ENCODE peak calls at places on chromosome 12, in six cellular contexts. F is lung microvascular endothelial cell; L is GM23338; E is effector memory CD4-positive, alpha-beta T cell; W is T-helper 1 cell; A is fibroblast of mammary gland. K is an unnamed sample.
A peak's percentile ranks its signal among the peaks of the same experiment; 100 is the strongest.

GRCh38 chr12:101209319-101210302 is at the start of gene SLC5A8:
- DNase-seq in E (no peak), F (peak; percentile 11), L (peak; percentile 75), W (no peak), A (no peak), K (no peak)

GRCh38 chr12:13571035-13571434 is 374.5 kb downstream of the EMP1 start:
- DNase-seq in W (no peak), E (no peak), F (no peak), L (no peak), A (no peak), K (no peak)

GRCh38 chr12:1083888-1084262 is 92.9 kb downstream of the ERC1 start:
- DNase-seq in F (peak; percentile 80), A (peak; percentile 79), W (no peak), E (no peak), L (peak; percentile 43), K (peak; percentile 84)

GRCh38 chr12:108634225-108634795 is 616 bp upstream of the SELPLG start:
- DNase-seq in F (no peak), E (peak; percentile 27), A (no peak), W (no peak), L (no peak), K (no peak)

GRCh38 chr12:91182664-91183455 is at the start of gene DCN:
- DNase-seq in L (no peak), E (no peak), W (no peak), F (no peak), A (peak; percentile 76), K (peak; percentile 66)

GRCh38 chr12:1351926-1352325 is 242.5 kb downstream of the FBXL14 start:
- DNase-seq in A (no peak), W (no peak), F (no peak), L (no peak), E (no peak), K (no peak)

GRCh38 chr12:114817491-114818440 is 133.8 kb upstream of the TBX3 start:
- DNase-seq in A (no peak), L (no peak), E (no peak), F (no peak), W (no peak), K (no peak)

GRCh38 chr12:107681836-107682820 is 3.5 kb upstream of the PWP1 start:
- DNase-seq in E (no peak), A (no peak), F (no peak), W (no peak), L (no peak), K (no peak)

GRCh38 chr12:49055978-49056754 is 4.4 kb downstream of the KMT2D start:
- DNase-seq in F (peak; percentile 87), L (peak; percentile 81), E (peak; percentile 37), W (peak; percentile 31), A (peak; percentile 86), K (peak; percentile 87)

GRCh38 chr12:52305921-52306705 is 14.8 kb upstream of the KRT81 start:
- DNase-seq in L (peak; percentile 26), W (no peak), A (no peak), E (no peak), F (no peak), K (no peak)

GRCh38 chr12:115846516-115846915 is 431.0 kb downstream of the MED13L start:
- DNase-seq in F (no peak), W (no peak), A (no peak), E (no peak), L (no peak), K (no peak)

GRCh38 chr12:93592641-93593396 is 20.3 kb downstream of the SOCS2 start:
- DNase-seq in F (peak; percentile 33), A (no peak), W (no peak), L (no peak), E (no peak), K (no peak)

K was measured in fibroblast of pulmonary artery.